ENCODE peak calls at places on chromosomes 2 and 18, in seven cellular contexts. One of them, this sample, is unnamed.

GRCh38 chr2:22807876-22808275 is 577.1 kb upstream of the KLHL29 start:
- DNase-seq in right cardiac atrium: no peak
- DNase-seq in psoas muscle: no peak
- DNase-seq in NCI-H1417 treated with DMSO at 0.1 percent for 48 hours: no peak
- DNase-seq in H54: no peak
- DNase-seq in activated T-helper 1 cell treated with anti-CD3 and anti-CD28 coated beads, Interleukin-12 subunit alpha, Interleukin-12 subunit beta, Interleukin-2, Interleukin-4 antibody, amounts not matched to agents 30 ng/mL and 10 ng/mL and 1 ng/mL, durations not matched to agents 14 hours and 24 hours and 36 hours: no peak
- DNase-seq in stromal cell of bone marrow: no peak
- DNase-seq in this sample: no peak

GRCh38 chr2:85259101-85259590 is 68.6 kb downstream of the TGOLN2 start:
- DNase-seq in right cardiac atrium: no peak
- DNase-seq in psoas muscle: no peak
- DNase-seq in NCI-H1417 treated with DMSO at 0.1 percent for 48 hours: no peak
- DNase-seq in H54: no peak
- DNase-seq in activated T-helper 1 cell treated with anti-CD3 and anti-CD28 coated beads, Interleukin-12 subunit alpha, Interleukin-12 subunit beta, Interleukin-2, Interleukin-4 antibody, amounts not matched to agents 30 ng/mL and 10 ng/mL and 1 ng/mL, durations not matched to agents 14 hours and 24 hours and 36 hours: no peak
- DNase-seq in stromal cell of bone marrow: peak
- DNase-seq in this sample: no peak

GRCh38 chr2:42852798-42853197 is 60.4 kb upstream of the HAAO start:
- DNase-seq in right cardiac atrium: no peak
- DNase-seq in psoas muscle: no peak
- DNase-seq in NCI-H1417 treated with DMSO at 0.1 percent for 48 hours: no peak
- DNase-seq in H54: no peak
- DNase-seq in activated T-helper 1 cell treated with anti-CD3 and anti-CD28 coated beads, Interleukin-12 subunit alpha, Interleukin-12 subunit beta, Interleukin-2, Interleukin-4 antibody, amounts not matched to agents 30 ng/mL and 10 ng/mL and 1 ng/mL, durations not matched to agents 14 hours and 24 hours and 36 hours: no peak
- DNase-seq in stromal cell of bone marrow: no peak
- DNase-seq in this sample: no peak

GRCh38 chr2:217489145-217489960 is 513.4 kb downstream of the TNS1 start:
- DNase-seq in right cardiac atrium: no peak
- DNase-seq in psoas muscle: no peak
- DNase-seq in NCI-H1417 treated with DMSO at 0.1 percent for 48 hours: peak
- DNase-seq in H54: no peak
- DNase-seq in activated T-helper 1 cell treated with anti-CD3 and anti-CD28 coated beads, Interleukin-12 subunit alpha, Interleukin-12 subunit beta, Interleukin-2, Interleukin-4 antibody, amounts not matched to agents 30 ng/mL and 10 ng/mL and 1 ng/mL, durations not matched to agents 14 hours and 24 hours and 36 hours: no peak
- DNase-seq in stromal cell of bone marrow: no peak
- DNase-seq in this sample: no peak

GRCh38 chr2:181430406-181431199 is 26.6 kb upstream of the ITGA4 start:
- DNase-seq in right cardiac atrium: no peak
- DNase-seq in psoas muscle: no peak
- DNase-seq in NCI-H1417 treated with DMSO at 0.1 percent for 48 hours: no peak
- DNase-seq in H54: no peak
- DNase-seq in activated T-helper 1 cell treated with anti-CD3 and anti-CD28 coated beads, Interleukin-12 subunit alpha, Interleukin-12 subunit beta, Interleukin-2, Interleukin-4 antibody, amounts not matched to agents 30 ng/mL and 10 ng/mL and 1 ng/mL, durations not matched to agents 14 hours and 24 hours and 36 hours: no peak
- DNase-seq in stromal cell of bone marrow: no peak
- DNase-seq in this sample: no peak

GRCh38 chr2:11553661-11554429 is 20.0 kb downstream of the GREB1 start:
- DNase-seq in right cardiac atrium: no peak
- DNase-seq in psoas muscle: no peak
- DNase-seq in NCI-H1417 treated with DMSO at 0.1 percent for 48 hours: no peak
- DNase-seq in H54: peak
- DNase-seq in activated T-helper 1 cell treated with anti-CD3 and anti-CD28 coated beads, Interleukin-12 subunit alpha, Interleukin-12 subunit beta, Interleukin-2, Interleukin-4 antibody, amounts not matched to agents 30 ng/mL and 10 ng/mL and 1 ng/mL, durations not matched to agents 14 hours and 24 hours and 36 hours: no peak
- DNase-seq in stromal cell of bone marrow: peak
- DNase-seq in this sample: no peak

GRCh38 chr18:74840492-74841167 is 243.0 kb downstream of the ZNF407 start:
- DNase-seq in right cardiac atrium: no peak
- DNase-seq in psoas muscle: no peak
- DNase-seq in NCI-H1417 treated with DMSO at 0.1 percent for 48 hours: no peak
- DNase-seq in H54: peak
- DNase-seq in activated T-helper 1 cell treated with anti-CD3 and anti-CD28 coated beads, Interleukin-12 subunit alpha, Interleukin-12 subunit beta, Interleukin-2, Interleukin-4 antibody, amounts not matched to agents 30 ng/mL and 10 ng/mL and 1 ng/mL, durations not matched to agents 14 hours and 24 hours and 36 hours: no peak
- DNase-seq in stromal cell of bone marrow: peak
- DNase-seq in this sample: no peak

GRCh38 chr2:66494708-66495107 is 59.8 kb downstream of the MEIS1 start:
- DNase-seq in right cardiac atrium: peak
- DNase-seq in psoas muscle: peak
- DNase-seq in NCI-H1417 treated with DMSO at 0.1 percent for 48 hours: no peak
- DNase-seq in H54: no peak
- DNase-seq in activated T-helper 1 cell treated with anti-CD3 and anti-CD28 coated beads, Interleukin-12 subunit alpha, Interleukin-12 subunit beta, Interleukin-2, Interleukin-4 antibody, amounts not matched to agents 30 ng/mL and 10 ng/mL and 1 ng/mL, durations not matched to agents 14 hours and 24 hours and 36 hours: no peak
- DNase-seq in stromal cell of bone marrow: peak
- DNase-seq in this sample: no peak

GRCh38 chr2:167052825-167053224 is 164.5 kb downstream of the XIRP2 start:
- DNase-seq in right cardiac atrium: no peak
- DNase-seq in psoas muscle: no peak
- DNase-seq in NCI-H1417 treated with DMSO at 0.1 percent for 48 hours: no peak
- DNase-seq in H54: peak
- DNase-seq in activated T-helper 1 cell treated with anti-CD3 and anti-CD28 coated beads, Interleukin-12 subunit alpha, Interleukin-12 subunit beta, Interleukin-2, Interleukin-4 antibody, amounts not matched to agents 30 ng/mL and 10 ng/mL and 1 ng/mL, durations not matched to agents 14 hours and 24 hours and 36 hours: no peak
- DNase-seq in stromal cell of bone marrow: peak
- DNase-seq in this sample: no peak

GRCh38 chr2:36373149-36373880 is 17.7 kb downstream of the CRIM1 start:
- DNase-seq in right cardiac atrium: no peak
- DNase-seq in psoas muscle: no peak
- DNase-seq in NCI-H1417 treated with DMSO at 0.1 percent for 48 hours: no peak
- DNase-seq in H54: no peak
- DNase-seq in activated T-helper 1 cell treated with anti-CD3 and anti-CD28 coated beads, Interleukin-12 subunit alpha, Interleukin-12 subunit beta, Interleukin-2, Interleukin-4 antibody, amounts not matched to agents 30 ng/mL and 10 ng/mL and 1 ng/mL, durations not matched to agents 14 hours and 24 hours and 36 hours: no peak
- DNase-seq in stromal cell of bone marrow: peak
- DNase-seq in this sample: no peak

This sample was measured in heart right ventricle.